ENCODE peak calls at places on chromosome 16, in six cellular contexts. B, W, O, K, N and I are unnamed samples.

GRCh38 chr16:66175058-66175457 is 191.4 kb upstream of the CDH5 start:
- DNase-seq in B (peak), W (no peak), O (no peak), K (no peak), N (no peak), I (no peak)

GRCh38 chr16:46691720-46692119 is 2.3 kb downstream of the ORC6 start:
- DNase-seq in B (no peak), W (no peak), O (no peak), K (no peak), N (no peak), I (no peak)

GRCh38 chr16:50047864-50048263 is 17.9 kb upstream of the HEATR3 start:
- DNase-seq in B (no peak), W (no peak), O (no peak), K (no peak), N (no peak), I (no peak)

GRCh38 chr16:22284637-22285515 is 12.3 kb upstream of the POLR3E start:
- DNase-seq in B (no peak), W (no peak), O (no peak), K (no peak), N (no peak), I (no peak)

GRCh38 chr16:12354296-12354818 is 377.8 kb downstream of the SNX29 start:
- DNase-seq in B (no peak), W (no peak), O (no peak), K (no peak), N (no peak), I (no peak)

GRCh38 chr16:35631261-35631945 is 2172.0 kb downstream of the TP53TG3F start:
- DNase-seq in B (no peak), W (no peak), O (no peak), K (no peak), N (no peak), I (no peak)

GRCh38 chr16:1964046-1964505 is 550 bp downstream of the RPS2 start:
- DNase-seq in B (no peak), W (no peak), O (no peak), K (no peak), N (no peak), I (no peak)

GRCh38 chr16:77531741-77532140 is 96.9 kb upstream of the ADAMTS18 start:
- DNase-seq in B (no peak), W (no peak), O (no peak), K (no peak), N (no peak), I (no peak)

GRCh38 chr16:69709456-69710084 is 16.8 kb downstream of the NQO1 start:
- DNase-seq in B (no peak), W (no peak), O (no peak), K (peak), N (no peak), I (no peak)

GRCh38 chr16:82748026-82748425 is 121.3 kb downstream of the CDH13 start:
- DNase-seq in B (no peak), W (no peak), O (no peak), K (no peak), N (no peak), I (no peak)

GRCh38 chr16:54443352-54443751 is 156.8 kb upstream of the IRX3 start:
- DNase-seq in B (no peak), W (no peak), O (no peak), K (no peak), N (no peak), I (no peak)

GRCh38 chr16:9901-10665 is 43.3 kb downstream of the POLR3K start:
- DNase-seq in B (peak), W (no peak), O (no peak), K (no peak), N (no peak), I (no peak)

GRCh38 chr16:73054131-73054496 is 6.2 kb upstream of the ZFHX3 start:
- DNase-seq in B (no peak), W (no peak), O (no peak), K (no peak), N (no peak), I (no peak)

GRCh38 chr16:66275795-66276428 is 90.6 kb upstream of the CDH5 start:
- DNase-seq in B (peak), W (peak), O (no peak), K (no peak), N (no peak), I (no peak)

GRCh38 chr16:23609929-23610328 is 13.8 kb upstream of the NDUFAB1 start:
- DNase-seq in B (no peak), W (no peak), O (no peak), K (no peak), N (no peak), I (no peak)